ENCODE peak calls at places on chromosomes 5 and 9, in four cellular contexts. One of them, this sample, is unnamed.

GRCh38 chr9:69420611-69421270 is 95.7 kb downstream of the ENTREP1 start:
- DNase-seq in H1: peak; percentile 24
- DNase-seq in K562: no peak
- DNase-seq in HepG2: no peak
- DNase-seq in this sample: no peak

GRCh38 chr5:122498163-122498562 is 186.1 kb downstream of the SNCAIP start:
- DNase-seq in H1: no peak
- DNase-seq in K562: no peak
- DNase-seq in HepG2: no peak
- DNase-seq in this sample: no peak

GRCh38 chr5:145975361-145976066 is 39.1 kb downstream of the SH3RF2 start:
- DNase-seq in H1: no peak
- DNase-seq in K562: no peak
- DNase-seq in HepG2: peak; percentile 93
- DNase-seq in this sample: no peak

GRCh38 chr5:36058776-36059175 is 7.9 kb downstream of the UGT3A2 start:
- DNase-seq in H1: no peak
- DNase-seq in K562: no peak
- DNase-seq in HepG2: no peak
- DNase-seq in this sample: no peak

GRCh38 chr5:30099634-30100033 is 1093.9 kb upstream of the CDH6 start:
- DNase-seq in H1: no peak
- DNase-seq in K562: no peak
- DNase-seq in HepG2: no peak
- DNase-seq in this sample: no peak

GRCh38 chr9:131552030-131552429 is 6.7 kb downstream of the PRRT1B start:
- DNase-seq in H1: no peak
- DNase-seq in K562: no peak
- DNase-seq in HepG2: peak; percentile 34
- DNase-seq in this sample: no peak

GRCh38 chr5:156474251-156474650 is 147.3 kb downstream of the SGCD start:
- DNase-seq in H1: no peak
- DNase-seq in K562: no peak
- DNase-seq in HepG2: no peak
- DNase-seq in this sample: no peak

GRCh38 chr5:10595305-10595677 is 31.4 kb downstream of the ANKRD33B start:
- DNase-seq in H1: no peak
- DNase-seq in K562: no peak
- DNase-seq in HepG2: no peak
- DNase-seq in this sample: no peak

GRCh38 chr9:84670106-84670800 is 724 bp downstream of the NTRK2 start:
- DNase-seq in H1: peak; percentile 75
- DNase-seq in K562: no peak
- DNase-seq in HepG2: no peak
- DNase-seq in this sample: no peak

GRCh38 chr9:4417578-4418325 is 72.5 kb upstream of the SLC1A1 start:
- DNase-seq in H1: no peak
- DNase-seq in K562: no peak
- DNase-seq in HepG2: no peak
- DNase-seq in this sample: no peak

GRCh38 chr5:6550628-6551027 is 82.2 kb downstream of the NSUN2 start:
- DNase-seq in H1: no peak
- DNase-seq in K562: no peak
- DNase-seq in HepG2: no peak
- DNase-seq in this sample: no peak

GRCh38 chr5:77218263-77218662 is 7.8 kb downstream of the PDE8B start:
- DNase-seq in H1: no peak
- DNase-seq in K562: no peak
- DNase-seq in HepG2: no peak
- DNase-seq in this sample: no peak

GRCh38 chr9:21567926-21568325 is 85.8 kb upstream of the IFNE start:
- DNase-seq in H1: no peak
- DNase-seq in K562: no peak
- DNase-seq in HepG2: no peak
- DNase-seq in this sample: no peak

GRCh38 chr5:61331407-61332368 is at the start of gene ZSWIM6:
- DNase-seq in H1: peak; percentile 97
- DNase-seq in K562: peak; percentile 96
- DNase-seq in HepG2: peak; percentile 85
- DNase-seq in this sample: peak; percentile 62

GRCh38 chr5:61334224-61335196 is 2.5 kb downstream of the ZSWIM6 start:
- DNase-seq in H1: no peak
- DNase-seq in K562: no peak
- DNase-seq in HepG2: no peak
- DNase-seq in this sample: no peak

GRCh38 chr5:61332369-61332745 is 299 bp downstream of the ZSWIM6 start:
- DNase-seq in H1: no peak
- DNase-seq in K562: no peak
- DNase-seq in HepG2: no peak
- DNase-seq in this sample: no peak

GRCh38 chr5:61332891-61333350 is 863 bp downstream of the ZSWIM6 start:
- DNase-seq in H1: peak; percentile 56
- DNase-seq in K562: peak; percentile 42
- DNase-seq in HepG2: no peak
- DNase-seq in this sample: no peak

GRCh38 chr5:61333351-61334223 is 1.5 kb downstream of the ZSWIM6 start:
- DNase-seq in H1: peak; percentile 64
- DNase-seq in K562: no peak
- DNase-seq in HepG2: no peak
- DNase-seq in this sample: no peak
- TF ChIP-seq POLR2A in H1: no peak
- TF ChIP-seq POLR2A in K562: no peak
- TF ChIP-seq POLR2A in HepG2: no peak
- TF ChIP-seq POLR2A in this sample: no peak

DNA sequence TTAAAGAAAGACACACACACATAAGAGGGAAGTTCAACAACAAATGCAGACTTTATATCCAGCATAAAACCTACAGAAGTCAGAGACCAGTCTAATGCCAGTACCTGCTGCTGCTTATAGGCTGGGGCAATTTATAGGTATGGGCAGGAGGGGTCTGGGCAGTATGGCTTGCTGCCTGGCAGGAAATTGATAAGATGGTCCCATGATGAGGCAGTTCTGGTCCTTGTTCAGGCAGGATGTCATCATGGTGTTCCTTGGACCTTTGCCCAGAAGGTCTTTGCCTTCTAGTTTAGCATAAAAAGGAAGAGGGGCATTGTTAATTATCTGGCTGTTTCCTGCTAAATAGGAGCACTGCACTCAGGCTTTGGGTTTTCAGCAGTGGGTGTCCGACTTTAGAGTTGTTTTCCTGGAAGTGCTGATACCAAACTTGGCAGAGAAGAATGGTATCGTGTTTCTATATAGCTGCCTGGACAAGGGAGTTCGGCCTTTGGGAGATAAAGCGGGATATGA is 10.4 kb upstream of the PDCD1LG2 start:
- DNase-seq in H1: no peak
- DNase-seq in K562: no peak
- DNase-seq in HepG2: no peak
- DNase-seq in this sample: no peak
- TF ChIP-seq GABPA in H1: no peak
- TF ChIP-seq GABPA in K562: no peak
- TF ChIP-seq GABPA in HepG2: no peak
- TF ChIP-seq GABPA in this sample: no peak

GRCh38 chr5:154940772-154941620 is at the start of gene MRPL22:
- DNase-seq in H1: peak; percentile 93
- DNase-seq in K562: peak; percentile 92
- DNase-seq in HepG2: peak; percentile 87
- DNase-seq in this sample: peak; percentile 80
- TF ChIP-seq POLR2A in H1: peak; percentile 64
- TF ChIP-seq POLR2A in K562: peak; percentile 95
- TF ChIP-seq POLR2A in HepG2: peak; percentile 83
- TF ChIP-seq POLR2A in this sample: peak; percentile 89

GRCh38 chr9:109421034-109421700 is 76.9 kb downstream of the PTPN3 start:
- DNase-seq in H1: no peak
- DNase-seq in K562: no peak
- DNase-seq in HepG2: no peak
- DNase-seq in this sample: no peak

GRCh38 chr9:109424618-109425017 is 73.5 kb downstream of the PTPN3 start:
- DNase-seq in H1: no peak
- DNase-seq in K562: no peak
- DNase-seq in HepG2: no peak
- DNase-seq in this sample: no peak

GRCh38 chr9:109423877-109424276 is 74.2 kb downstream of the PTPN3 start:
- DNase-seq in H1: no peak
- DNase-seq in K562: no peak
- DNase-seq in HepG2: no peak
- DNase-seq in this sample: no peak

GRCh38 chr9:109419531-109419930 is 78.6 kb downstream of the PTPN3 start:
- DNase-seq in H1: no peak
- DNase-seq in K562: no peak
- DNase-seq in HepG2: no peak
- DNase-seq in this sample: no peak

GRCh38 chr9:109422641-109423040 is 75.5 kb downstream of the PTPN3 start:
- DNase-seq in H1: no peak
- DNase-seq in K562: peak; percentile 22
- DNase-seq in HepG2: no peak
- DNase-seq in this sample: peak; percentile 91
- TF ChIP-seq GABPA in H1: no peak
- TF ChIP-seq GABPA in K562: no peak
- TF ChIP-seq GABPA in HepG2: no peak
- TF ChIP-seq GABPA in this sample: no peak

This sample was measured in GM12878.